ENCODE peak calls at places on chromosome 21, in four cellular contexts. A is A549, W is IMR-90, H is K562. R is an unnamed sample.

GRCh38 chr21:31173881-31174555 is 135.7 kb upstream of the KRTAP19-8 start:
- DNase-seq in W (no peak), A (no peak), H (no peak), R (no peak)

GRCh38 chr21:42793774-42794173 is 85.6 kb downstream of the WDR4 start:
- DNase-seq in W (no peak), H (no peak), A (no peak), R (no peak)

GRCh38 chr21:15433091-15433490 is 296.7 kb upstream of the USP25 start:
- DNase-seq in A (no peak), W (no peak), H (no peak), R (no peak)

GRCh38 chr21:42820513-42821465 is 58.5 kb downstream of the WDR4 start:
- DNase-seq in W (no peak), A (no peak), H (no peak), R (peak)

GRCh38 chr21:36909901-36910561 is 56.4 kb downstream of the HLCS start:
- DNase-seq in A (peak), H (no peak), W (peak), R (peak)

GRCh38 chr21:44517175-44517899 is 22.7 kb downstream of the KRTAP10-1 start:
- DNase-seq in H (peak), A (peak), W (peak), R (peak)

GRCh38 chr21:43657355-43658093 is 1.8 kb downstream of the HSF2BP start:
- DNase-seq in W (no peak), A (no peak), H (no peak), R (no peak)

GRCh38 chr21:35843911-35844667 is 216.2 kb downstream of the SETD4 start:
- DNase-seq in A (no peak), W (no peak), H (no peak), R (no peak)

GRCh38 chr21:42669069-42669468 is 15.6 kb downstream of the PDE9A start:
- DNase-seq in W (no peak), A (no peak), H (no peak), R (peak)

GRCh38 chr21:28737671-28738279 is 254.9 kb downstream of the LTN1 start:
- DNase-seq in W (peak), H (peak), A (no peak), R (peak)

GRCh38 chr21:29238052-29238966 is 60.4 kb upstream of the BACH1 start:
- DNase-seq in H (no peak), A (no peak), W (peak), R (no peak)

DNA sequence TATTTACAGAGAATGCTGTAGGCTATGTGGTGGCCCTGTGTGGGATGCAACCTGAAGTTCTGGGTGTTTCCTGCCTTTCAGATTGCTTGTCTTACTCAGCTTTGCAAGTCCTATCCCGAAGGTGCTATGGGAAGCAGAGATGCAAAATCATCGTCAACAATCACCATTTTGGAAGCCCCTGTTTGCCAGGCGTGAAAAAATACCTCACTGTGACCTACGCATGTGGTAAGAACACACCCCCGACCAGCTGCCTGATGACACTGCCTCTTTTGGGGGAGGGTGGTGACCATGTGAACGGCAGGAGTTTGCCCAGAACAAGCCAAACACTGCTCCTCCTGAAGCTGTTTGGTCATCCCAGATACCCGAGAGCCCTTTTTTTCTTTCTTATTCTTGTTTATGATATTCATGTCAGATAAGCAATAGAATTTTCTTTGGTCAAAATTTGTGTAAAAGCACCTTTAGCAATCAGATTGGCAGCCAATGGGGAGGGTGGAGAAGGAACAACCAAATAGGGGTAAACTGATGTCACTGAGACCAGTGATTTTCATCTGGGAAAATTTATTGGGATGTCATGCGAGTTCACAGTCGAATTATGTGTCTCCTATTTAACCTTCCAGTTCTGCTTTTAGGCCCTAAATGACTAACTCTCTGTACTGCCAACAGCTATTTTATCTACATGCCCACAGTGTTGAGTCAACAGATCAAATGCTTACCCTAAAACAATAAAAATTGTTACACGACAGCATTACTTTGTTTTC is 82.6 kb downstream of the EVA1C start:
- DNase-seq in A (no peak), H (no peak), W (peak), R (no peak)
- TF ChIP-seq MAFK in A (no peak), H (no peak), W (no peak), R (no peak)

DNA sequence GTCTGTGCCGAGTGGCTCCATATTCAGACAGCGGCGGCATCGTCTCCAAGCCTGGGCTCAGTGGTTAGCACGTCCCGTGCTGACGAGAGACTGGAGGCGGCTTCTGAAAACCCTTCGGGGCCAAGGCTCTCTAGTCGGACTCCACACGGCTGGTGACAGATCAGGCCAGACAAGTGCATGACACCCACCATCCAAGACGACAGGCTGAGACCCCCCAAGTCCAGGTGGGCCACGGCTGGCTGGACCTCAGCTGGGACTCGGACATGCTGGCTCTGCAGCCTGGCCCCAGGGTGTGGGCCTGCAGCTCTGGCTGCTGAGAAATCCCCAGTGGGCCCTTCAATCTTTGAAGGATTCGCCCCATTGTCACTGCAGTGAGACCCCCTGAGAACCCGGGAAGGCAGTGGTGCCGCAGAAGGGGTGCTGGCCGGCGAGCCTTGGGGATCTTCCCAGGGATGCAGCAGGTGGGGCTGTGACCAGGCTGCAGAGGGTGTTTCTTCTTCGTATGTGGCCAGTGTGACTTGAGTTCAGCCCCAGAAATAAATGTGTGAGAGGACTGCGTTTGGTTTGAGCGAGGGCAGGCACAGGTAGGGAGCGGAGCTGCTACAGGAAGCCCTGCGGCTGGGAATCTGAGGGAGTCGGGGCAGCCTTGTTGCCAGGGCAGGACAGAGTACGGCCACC is 15.9 kb upstream of the SLC19A1 start:
- DNase-seq in W (no peak), H (no peak), A (no peak), R (no peak)
- TF ChIP-seq MAFK in W (no peak), H (no peak), A (no peak), R (no peak)

GRCh38 chr21:22474403-22474802 is 1476.2 kb downstream of the NCAM2 start:
- DNase-seq in H (no peak), A (no peak), W (no peak), R (no peak)

DNA sequence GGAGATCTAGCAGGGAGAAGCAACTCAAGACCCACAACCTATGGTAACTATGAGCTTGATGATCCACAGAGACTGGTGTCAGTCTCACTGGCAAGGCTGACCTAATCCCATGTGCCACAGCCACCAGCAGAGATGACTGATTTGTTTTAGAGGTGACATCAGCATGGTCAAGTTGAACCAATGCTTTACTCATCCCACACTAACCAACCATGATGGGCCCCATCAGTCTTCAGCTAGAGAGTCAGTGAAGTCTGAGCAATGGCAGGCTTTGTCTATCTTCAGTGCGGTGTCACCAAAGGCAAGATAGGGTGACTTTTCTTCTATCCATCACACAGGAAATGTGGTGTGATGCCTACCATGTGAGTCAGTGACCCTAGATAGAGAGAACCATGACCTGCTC is 1470.7 kb downstream of the NCAM2 start:
- DNase-seq in H (no peak), W (no peak), A (no peak), R (no peak)
- TF ChIP-seq MAFK in H (no peak), W (no peak), A (no peak), R (no peak)

GRCh38 chr21:27206368-27206982 is 239.6 kb upstream of the ADAMTS5 start:
- DNase-seq in H (no peak), W (peak), A (no peak), R (no peak)
- TF ChIP-seq MAFK in H (no peak), W (no peak), A (no peak), R (no peak)

DNA sequence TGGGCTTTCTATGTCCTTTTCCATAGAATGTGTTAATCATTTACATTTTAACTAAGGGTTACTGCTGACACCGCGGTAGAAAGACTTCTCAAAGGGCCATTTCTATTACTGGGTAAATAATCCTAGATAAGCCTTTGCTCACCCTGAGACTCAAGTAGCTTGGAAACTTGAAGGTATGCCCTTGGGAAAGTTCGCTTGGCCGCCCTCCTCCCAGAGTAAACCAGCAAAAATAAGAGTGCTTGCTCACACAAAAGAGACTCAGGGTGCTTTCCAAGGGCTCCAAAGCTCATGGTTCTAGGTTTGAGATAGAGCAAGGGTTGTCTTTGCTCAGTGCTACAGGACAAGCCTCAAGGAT is 85.8 kb upstream of the TMPRSS2 start:
- DNase-seq in W (no peak), A (no peak), H (no peak), R (no peak)
- TF ChIP-seq MAFK in W (no peak), A (no peak), H (no peak), R (no peak)

DNA sequence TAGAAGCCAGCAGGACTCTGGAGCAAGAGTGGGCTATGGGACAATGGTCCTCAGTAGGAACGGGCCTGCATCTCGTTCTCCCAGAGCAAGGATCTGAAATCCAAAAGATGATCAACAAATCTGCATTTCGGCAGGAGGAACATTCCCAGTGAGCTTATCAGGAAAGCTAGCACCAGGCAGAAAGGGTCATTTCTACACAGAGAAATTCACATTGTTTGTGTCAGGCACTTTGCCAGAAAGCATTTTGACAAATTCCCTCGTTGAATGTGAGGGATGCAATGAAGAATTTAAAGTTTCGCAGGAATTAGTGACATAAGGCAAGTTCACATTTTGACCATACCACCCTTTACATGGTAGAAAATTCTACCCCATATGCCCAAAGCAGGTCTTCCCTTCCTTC is 31.6 kb upstream of the ETS2 start:
- DNase-seq in A (no peak), W (no peak), H (no peak), R (no peak)
- TF ChIP-seq MAFK in A (no peak), W (no peak), H (no peak), R (no peak)

R was measured in HepG2.